ENCODE peak calls at places on chromosomes 1 and 21, in five cellular contexts. Q is AG04450, A is tibial artery, D is neuronal stem cell, V is fibroblast of mammary gland. C is an unnamed sample.

GRCh38 chr1:203206116-203206687 is 19.7 kb upstream of the CHI3L1 start:
- DNase-seq in Q (no peak), A (no peak), D (no peak), V (no peak), C (no peak)

GRCh38 chr1:222754386-222755139 is 17.6 kb downstream of the FAM177B start:
- DNase-seq in Q (peak; percentile 92), A (peak; percentile 66), D (no peak), V (peak; percentile 97), C (no peak)

GRCh38 chr1:5758859-5759578 is 233.2 kb downstream of the NPHP4 start:
- DNase-seq in Q (no peak), A (no peak), D (no peak), V (no peak), C (no peak)

GRCh38 chr1:18965206-18966173 is 9.0 kb upstream of the IFFO2 start:
- DNase-seq in Q (no peak), A (no peak), D (peak; percentile 59), V (no peak), C (no peak)

GRCh38 chr1:181092883-181093282 is 4.4 kb downstream of the IER5 start:
- DNase-seq in Q (no peak), A (no peak), D (no peak), V (no peak), C (no peak)

GRCh38 chr1:85438353-85438752 is 26.6 kb downstream of the DDAH1 start:
- DNase-seq in Q (no peak), A (no peak), D (no peak), V (peak; percentile 65), C (no peak)

GRCh38 chr21:31348188-31348587 is 4.1 kb upstream of the TIAM1 start:
- DNase-seq in Q (no peak), A (no peak), D (no peak), V (no peak), C (no peak)

GRCh38 chr1:110153407-110153950 is 3.2 kb downstream of the SLC6A17 start:
- DNase-seq in Q (no peak), A (no peak), D (no peak), V (no peak), C (no peak)

GRCh38 chr1:160916666-160917065 is 31.7 kb upstream of the ITLN1 start:
- DNase-seq in Q (no peak), A (no peak), D (no peak), V (no peak), C (no peak)

GRCh38 chr1:116289219-116289618 is 83.8 kb upstream of the ATP1A1 start:
- DNase-seq in Q (no peak), A (no peak), D (no peak), V (peak; percentile 54), C (no peak)

GRCh38 chr1:111541721-111542120 is 38.3 kb upstream of the ADORA3 start:
- DNase-seq in Q (no peak), A (no peak), D (no peak), V (no peak), C (no peak)

GRCh38 chr1:169346036-169346589 is 21.5 kb downstream of the NME7 start:
- DNase-seq in Q (no peak), A (no peak), D (no peak), V (no peak), C (no peak)

GRCh38 chr1:61672376-61672775 is 52.6 kb downstream of the TM2D1 start:
- DNase-seq in Q (no peak), A (no peak), D (no peak), V (no peak), C (no peak)

GRCh38 chr1:229114315-229114714 is 156.6 kb upstream of the RAB4A start:
- DNase-seq in Q (no peak), A (no peak), D (no peak), V (no peak), C (no peak)

GRCh38 chr21:38041493-38041892 is 125.2 kb upstream of the KCNJ6 start:
- DNase-seq in Q (no peak), A (no peak), D (no peak), V (no peak), C (no peak)

GRCh38 chr1:41454406-41454805 is 30.1 kb downstream of the EDN2 start:
- DNase-seq in Q (no peak), A (no peak), D (no peak), V (no peak), C (no peak)

GRCh38 chr1:206030714-206031113 is 7.0 kb upstream of the CTSE start:
- DNase-seq in Q (peak; percentile 27), A (peak; percentile 42), D (peak; percentile 45), V (peak; percentile 66), C (peak; percentile 48)

GRCh38 chr1:21937372-21938121 is 437 bp upstream of the HSPG2 start:
- DNase-seq in Q (peak; percentile 47), A (peak; percentile 88), D (peak; percentile 84), V (peak; percentile 68), C (no peak)

GRCh38 chr1:241579434-241579833 is 47.3 kb downstream of the KMO start:
- DNase-seq in Q (no peak), A (no peak), D (no peak), V (no peak), C (no peak)

GRCh38 chr1:146007048-146007784 is 10.8 kb upstream of the TXNIP start:
- DNase-seq in Q (peak; percentile 55), A (peak; percentile 74), D (peak; percentile 69), V (peak; percentile 90), C (no peak)

GRCh38 chr1:205680073-205680851 is at the start of gene SLC45A3:
- DNase-seq in Q (no peak), A (no peak), D (peak; percentile 48), V (no peak), C (no peak)

GRCh38 chr1:175178456-175178855 is 14.1 kb downstream of the KIAA0040 start:
- DNase-seq in Q (no peak), A (no peak), D (no peak), V (no peak), C (no peak)

GRCh38 chr1:241586905-241587532 is 53.1 kb downstream of the CHML start:
- DNase-seq in Q (no peak), A (no peak), D (no peak), V (no peak), C (no peak)

GRCh38 chr1:61000327-61000726 is 82.0 kb upstream of the NFIA start:
- DNase-seq in Q (no peak), A (no peak), D (no peak), V (no peak), C (no peak)

GRCh38 chr1:12472798-12473551 is 145.0 kb downstream of the DHRS3 start:
- DNase-seq in Q (no peak), A (no peak), D (no peak), V (no peak), C (no peak)

DNA sequence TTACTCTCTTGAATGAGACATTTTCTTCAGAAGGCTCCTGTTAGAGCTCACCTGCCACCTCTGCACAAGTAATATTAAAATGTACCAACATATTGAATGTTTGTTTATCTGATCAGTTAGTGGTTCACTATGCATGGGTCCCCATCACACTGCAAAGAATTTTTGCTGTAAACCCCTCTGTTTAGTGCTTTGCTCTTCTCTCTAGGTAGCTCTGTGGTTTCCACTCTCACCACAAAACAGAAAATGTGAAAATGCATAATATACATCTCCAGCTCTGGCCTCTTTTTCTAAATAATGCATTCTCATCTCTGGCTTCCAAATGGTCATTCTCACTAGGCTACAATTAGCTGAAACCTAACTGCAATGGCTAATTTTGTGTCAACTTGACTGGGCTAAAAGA is 176.7 kb downstream of the TRIM33 start:
- DNase-seq in Q (no peak), A (no peak), D (no peak), V (no peak), C (no peak)
- H3K4me3 ChIP-seq in Q (no peak overlapping the region), A (no peak overlapping the region), D (no peak overlapping the region), V (no peak overlapping the region), C (no peak overlapping the region)

GRCh38 chr1:156750932-156751723 is at the start of gene HDGF:
- DNase-seq in Q (no peak), A (peak; percentile 56), D (no peak), V (no peak), C (no peak)

GRCh38 chr1:156754219-156754618 is 2.7 kb upstream of the HDGF start:
- DNase-seq in Q (no peak), A (no peak), D (no peak), V (no peak), C (no peak)

GRCh38 chr1:156755527-156755950 is 4.1 kb upstream of the HDGF start:
- DNase-seq in Q (no peak), A (no peak), D (no peak), V (no peak), C (no peak)

GRCh38 chr1:156751724-156752481 is 428 bp upstream of the HDGF start:
- DNase-seq in Q (peak; percentile 91), A (peak; percentile 97), D (peak; percentile 94), V (peak; percentile 92), C (peak; percentile 85)

DNA sequence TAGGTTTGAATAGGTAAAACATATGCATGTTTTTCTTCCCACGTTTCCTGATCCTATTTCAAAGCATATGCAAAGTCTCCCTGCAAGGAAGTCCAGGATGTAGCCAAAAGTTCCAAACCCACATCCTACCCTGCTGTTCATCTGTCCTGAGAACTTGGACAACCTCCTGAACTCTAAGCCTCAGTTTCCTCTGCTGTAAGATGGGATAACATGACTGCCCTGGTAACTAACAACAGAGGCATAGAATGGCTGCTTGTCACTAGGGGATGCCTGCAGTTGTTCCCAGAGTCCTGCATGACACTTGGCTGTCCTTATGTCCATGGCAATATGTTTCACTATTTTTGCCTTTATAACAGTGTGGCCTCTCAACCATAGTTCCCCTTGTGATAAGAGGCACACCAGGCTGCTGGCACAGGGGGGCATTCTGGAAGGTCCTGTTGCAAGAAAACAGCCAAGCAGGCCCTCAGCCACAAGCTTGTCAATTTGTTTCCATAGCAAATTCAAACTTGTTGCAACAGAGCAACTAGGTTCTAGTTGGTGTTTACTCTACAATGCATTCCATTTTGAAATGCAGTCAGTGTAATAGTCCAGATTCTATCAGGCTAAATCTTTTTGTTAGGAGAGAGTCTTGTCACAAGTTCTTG is 1.5 kb upstream of the HDGF start:
- DNase-seq in Q (no peak), A (no peak), D (no peak), V (no peak), C (no peak)
- H3K4me3 ChIP-seq in Q (peak overlapping the region; percentile 94), A (peak overlapping the region; percentile 82), D (peak overlapping the region; percentile 0), V (peak overlapping the region; percentile 92), C (no peak overlapping the region)

DNA sequence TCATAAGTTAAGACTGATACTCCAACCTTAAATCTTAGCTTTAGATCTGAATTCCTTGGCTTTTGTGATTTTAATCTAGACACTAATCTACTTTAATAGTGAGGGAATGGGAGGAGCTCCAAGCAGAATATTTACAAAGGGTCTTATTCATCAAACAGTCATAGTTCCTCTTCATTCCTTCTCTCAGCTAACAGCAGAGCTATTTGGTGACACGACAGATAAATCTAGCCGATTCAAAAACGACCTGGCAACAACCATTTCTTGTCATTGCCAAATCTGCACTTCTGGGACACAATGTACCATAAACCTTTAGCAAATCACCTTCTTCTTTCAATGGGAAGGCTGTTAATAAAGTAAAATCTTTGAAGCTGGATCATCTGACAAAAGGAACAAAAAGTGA is 52.8 kb upstream of the FOXD3 start:
- DNase-seq in Q (no peak), A (no peak), D (no peak), V (peak; percentile 1), C (no peak)
- H3K4me3 ChIP-seq in Q (no peak overlapping the region), A (no peak overlapping the region), D (no peak overlapping the region), V (no peak overlapping the region), C (no peak overlapping the region)

DNA sequence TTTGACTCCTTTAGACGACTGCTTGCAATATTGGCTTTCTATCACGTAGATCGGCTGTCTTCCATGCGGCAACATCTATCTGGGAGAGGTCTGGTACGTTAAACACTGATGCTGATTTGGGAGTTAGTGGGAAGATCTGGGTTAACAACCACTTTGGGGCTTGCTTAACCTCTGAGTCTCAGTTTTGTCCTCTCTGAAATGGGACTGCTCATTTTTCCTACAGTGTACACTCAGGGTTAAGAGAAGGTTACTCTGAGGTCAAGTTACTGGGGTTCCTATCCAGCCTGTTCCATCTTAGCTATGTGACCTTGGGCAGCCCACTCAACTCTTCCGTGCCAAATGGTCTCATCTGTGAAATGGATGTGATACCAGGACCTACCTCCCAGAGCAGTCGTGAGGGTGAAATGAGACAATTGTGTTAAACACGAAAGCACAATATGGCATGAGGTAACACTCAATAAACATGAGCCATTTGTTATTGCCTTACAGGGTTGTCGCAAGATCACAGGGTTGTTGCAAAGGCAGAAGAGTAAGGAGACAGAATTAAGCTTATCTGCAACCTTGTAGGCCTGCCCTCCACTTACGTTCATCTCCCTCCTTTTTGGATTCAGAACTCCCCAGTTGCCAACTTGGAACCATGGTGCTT is 5.6 kb downstream of the ABCA4 start:
- DNase-seq in Q (no peak), A (no peak), D (no peak), V (peak; percentile 18), C (no peak)
- H3K4me3 ChIP-seq in Q (no peak overlapping the region), A (no peak overlapping the region), D (no peak overlapping the region), V (no peak overlapping the region), C (no peak overlapping the region)